ENCODE peak calls at places on chromosomes 5 and 9, in four cellular contexts. A is hepatocyte, F is DND-41, M is BE2C. U is an unnamed sample.

GRCh38 chr5:150642567-150642927 is 2.1 kb downstream of the SYNPO start:
- DNase-seq in A (peak; percentile 82), M (peak; percentile 50), F (no peak), U (no peak)

GRCh38 chr9:134885647-134886412 is 5.2 kb downstream of the FCN2 start:
- DNase-seq in A (no peak), F (no peak), M (no peak), U (no peak)

GRCh38 chr5:79963261-79963977 is 27.6 kb downstream of the MTX3 start:
- DNase-seq in M (no peak), F (no peak), A (no peak), U (no peak)

GRCh38 chr5:73853091-73853490 is 227.1 kb downstream of the ARHGEF28 start:
- DNase-seq in M (no peak), A (no peak), F (no peak), U (no peak)

GRCh38 chr5:107930092-107930491 is 259.4 kb upstream of the EFNA5 start:
- DNase-seq in F (no peak), M (no peak), A (no peak), U (no peak)

GRCh38 chr9:22067196-22067595 is 58.1 kb upstream of the CDKN2B start:
- DNase-seq in M (no peak), F (no peak), A (no peak), U (no peak)

GRCh38 chr5:151107738-151108520 is 27.1 kb upstream of the TNIP1 start:
- DNase-seq in M (no peak), A (no peak), F (no peak), U (no peak)

GRCh38 chr5:151066920-151067319 is 13.9 kb downstream of the TNIP1 start:
- DNase-seq in M (no peak), F (no peak), A (no peak), U (no peak)

GRCh38 chr9:4099961-4100360 is 199.9 kb downstream of the GLIS3 start:
- DNase-seq in F (no peak), M (no peak), A (no peak), U (peak; percentile 5)

GRCh38 chr9:81826541-81826906 is 101.7 kb upstream of the SPATA31D4 start:
- DNase-seq in A (peak; percentile 35), M (no peak), F (no peak), U (no peak)

GRCh38 chr9:81824802-81825770 is 103.1 kb upstream of the SPATA31D4 start:
- DNase-seq in A (no peak), M (no peak), F (no peak), U (no peak)

GRCh38 chr9:81829201-81829882 is 98.9 kb upstream of the SPATA31D4 start:
- DNase-seq in A (no peak), F (no peak), M (no peak), U (no peak)

GRCh38 chr9:81825831-81826540 is 102.2 kb upstream of the SPATA31D4 start:
- DNase-seq in A (no peak), F (no peak), M (no peak), U (no peak)

DNA sequence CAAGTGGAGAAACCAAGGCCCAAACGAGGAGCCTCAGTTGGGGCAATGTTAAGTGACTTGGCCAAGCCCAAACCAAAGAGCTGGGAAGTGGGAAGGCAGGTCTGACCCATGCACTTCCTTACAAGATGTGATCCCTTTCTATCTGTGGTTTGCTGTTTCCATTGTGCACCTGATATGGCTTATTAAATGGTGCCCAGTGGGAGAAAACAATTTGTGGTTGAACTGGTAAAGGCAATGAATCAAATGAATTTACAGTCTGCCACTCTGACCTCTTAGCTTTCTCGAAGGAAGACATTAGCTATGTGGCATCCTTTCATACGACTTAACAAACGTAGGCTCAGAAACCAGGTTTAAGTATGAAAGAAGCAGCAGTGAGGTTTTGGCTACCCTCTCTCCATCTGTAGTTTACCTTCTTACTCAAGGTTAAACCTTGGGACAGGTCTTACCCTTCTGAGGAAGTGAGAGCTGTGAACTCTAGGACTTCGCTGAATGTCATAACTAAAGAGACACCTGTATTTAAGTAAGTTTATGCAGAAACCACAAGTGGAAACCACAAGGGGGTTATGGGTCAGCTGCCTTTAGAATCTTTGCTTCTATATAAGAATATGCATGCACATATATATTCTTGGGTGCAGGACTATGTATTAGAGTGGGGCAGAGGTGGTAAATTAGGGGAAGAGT is 100.5 kb upstream of the SPATA31D4 start:
- DNase-seq in A (no peak), F (peak; percentile 8), M (no peak), U (peak; percentile 71)
- TF ChIP-seq CTCF in A (no peak), F (no peak), M (no peak), U (no peak)

GRCh38 chr5:14413331-14413750 is 168.3 kb upstream of the OTULINL start:
- DNase-seq in M (no peak), A (no peak), F (no peak), U (no peak)
- H3K4me3 ChIP-seq in M (no peak overlapping the region), A (no peak overlapping the region), F (no peak overlapping the region), U (no peak overlapping the region)

GRCh38 chr5:87048156-87048555 is 219.5 kb upstream of the RASA1 start:
- DNase-seq in A (no peak), F (no peak), M (no peak), U (peak; percentile 21)
- TF ChIP-seq CTCF in A (no peak), F (no peak), M (no peak), U (no peak)

DNA sequence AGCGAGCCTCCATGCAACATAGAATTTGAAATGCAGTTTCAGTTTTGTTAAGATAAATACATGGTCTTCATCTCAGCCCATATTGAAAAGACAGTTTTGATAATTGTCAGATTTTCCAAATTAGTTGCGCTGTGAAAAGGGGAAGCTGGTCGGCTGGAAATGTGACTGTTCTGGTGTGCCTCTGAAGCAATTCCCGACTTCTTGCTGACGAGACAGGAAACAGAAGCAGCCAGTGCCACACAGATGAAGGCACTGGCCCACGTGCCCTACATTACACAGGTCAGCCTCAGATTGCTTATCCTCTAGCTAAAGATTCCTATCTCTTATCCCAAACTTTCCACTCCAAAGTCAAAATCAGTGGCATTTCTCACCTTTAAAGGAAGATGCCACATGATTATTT is 214.1 kb upstream of the TLE4 start:
- DNase-seq in A (no peak), F (no peak), M (no peak), U (no peak)
- H3K4me3 ChIP-seq in A (no peak overlapping the region), F (no peak overlapping the region), M (no peak overlapping the region), U (no peak overlapping the region)

DNA sequence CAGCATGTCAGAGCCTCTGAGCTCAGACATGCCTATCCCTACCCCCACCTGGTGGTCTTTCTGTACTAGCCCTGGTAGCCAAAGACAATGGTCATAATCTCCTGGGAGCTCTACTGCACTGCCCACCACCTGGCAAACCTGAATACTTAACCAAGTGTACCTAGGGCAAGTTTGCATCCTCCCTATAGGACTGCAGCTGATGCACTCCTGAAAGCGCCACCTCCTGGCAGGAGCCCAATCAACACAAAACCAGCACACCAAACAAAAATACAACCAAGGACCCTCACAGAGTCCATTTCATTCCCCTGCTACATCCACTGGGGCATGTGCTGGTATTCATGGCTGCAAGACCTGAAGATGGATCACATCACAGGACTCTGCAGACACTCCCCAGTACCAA is 14.8 kb upstream of the FAM174A start:
- DNase-seq in F (no peak), A (no peak), M (peak; percentile 12), U (no peak)
- TF ChIP-seq CTCF in F (peak; percentile 20), A (no peak), M (peak; percentile 41), U (no peak)

DNA sequence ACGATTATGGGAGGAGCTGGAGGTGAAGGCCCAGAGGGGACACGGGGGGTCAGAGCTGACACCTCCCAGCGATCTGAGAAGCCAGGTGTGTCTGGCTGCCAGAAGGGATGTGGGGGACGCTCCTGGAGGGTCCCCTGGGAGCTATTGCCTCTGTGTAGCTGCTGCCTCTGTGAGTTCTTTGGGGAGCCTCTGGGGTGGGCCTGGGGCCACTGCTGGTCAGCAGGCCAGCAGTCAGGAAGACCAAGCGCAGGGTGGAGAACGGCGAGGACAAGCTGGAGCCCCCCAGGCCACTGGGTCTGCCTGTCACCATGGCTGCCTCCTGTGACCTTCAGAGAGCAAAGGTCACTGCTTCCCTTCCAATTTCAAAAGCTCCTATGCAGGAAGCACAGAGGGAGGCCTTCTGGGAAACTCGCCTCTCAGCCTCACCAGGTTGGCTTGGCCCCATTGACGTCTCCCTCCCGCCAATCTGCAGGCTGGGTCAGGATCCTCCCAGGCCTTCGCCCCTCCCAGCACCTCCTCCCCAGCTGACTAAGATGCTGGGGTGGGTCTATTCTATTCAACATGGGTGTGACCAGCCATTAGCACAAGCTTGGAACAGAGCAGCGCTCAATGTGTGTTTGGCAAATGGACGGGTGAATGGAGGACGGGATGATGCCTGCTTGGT is 126.4 kb downstream of the GAPVD1 start:
- DNase-seq in M (no peak), A (no peak), F (no peak), U (no peak)
- H3K4me3 ChIP-seq in M (no peak overlapping the region), A (no peak overlapping the region), F (no peak overlapping the region), U (no peak overlapping the region)

U was measured in GM12865.